ENCODE peak calls at places on chromosomes 13 and 19, in eight cellular contexts. C is fibroblast of lung, P is fibroblast of the aortic adventitia, Q is HepG2, Z is ascending aorta, K is kidney, J is tibial nerve, D is heart left ventricle. A is an unnamed sample.

GRCh38 chr13:28401303-28402056 is 93.4 kb downstream of the FLT1 start:
- DNase-seq in C (peak; percentile 38), P (peak; percentile 73), Q (no peak), Z (no peak), K (no peak), J (no peak), D (no peak), A (peak; percentile 86)

GRCh38 chr19:39246951-39247669 is 1.5 kb downstream of the IFNL4 start:
- DNase-seq in C (peak; percentile 12), P (no peak), Q (no peak), Z (no peak), K (peak; percentile 78), J (no peak), D (no peak), A (no peak)

GRCh38 chr13:60887711-60888110 is 490.7 kb downstream of the TDRD3 start:
- DNase-seq in C (no peak), P (no peak), Q (no peak), Z (no peak), K (no peak), J (no peak), D (no peak), A (no peak)

GRCh38 chr19:3606690-3607289 is at the start of gene TBXA2R:
- DNase-seq in C (peak; percentile 66), P (peak; percentile 60), Q (no peak), Z (peak; percentile 91), K (peak; percentile 83), J (peak; percentile 82), D (peak; percentile 75), A (no peak)

GRCh38 chr13:50796463-50796862 is 47.0 kb downstream of the DLEU7 start:
- DNase-seq in C (no peak), P (no peak), Q (no peak), Z (no peak), K (no peak), J (no peak), D (no peak), A (no peak)

GRCh38 chr19:1567116-1567847 is 843 bp downstream of the MEX3D start:
- DNase-seq in C (no peak), P (peak; percentile 28), Q (no peak), Z (no peak), K (peak; percentile 84), J (no peak), D (no peak), A (no peak)

GRCh38 chr19:52542984-52543664 is 15.7 kb downstream of the ZNF808 start:
- DNase-seq in C (peak; percentile 2), P (no peak), Q (no peak), Z (no peak), K (no peak), J (no peak), D (no peak), A (no peak)

GRCh38 chr19:6204212-6204611 is 68.7 kb downstream of the ACSBG2 start:
- DNase-seq in C (no peak), P (peak; percentile 9), Q (peak; percentile 65), Z (no peak), K (no peak), J (no peak), D (no peak), A (no peak)

GRCh38 chr13:87999791-88000190 is 328.6 kb downstream of the SLITRK5 start:
- DNase-seq in C (no peak), P (no peak), Q (no peak), Z (no peak), K (no peak), J (no peak), D (no peak), A (no peak)

GRCh38 chr13:109479991-109480696 is 306.2 kb downstream of the IRS2 start:
- DNase-seq in C (peak; percentile 31), P (peak; percentile 37), Q (no peak), Z (no peak), K (no peak), J (no peak), D (no peak), A (no peak)

GRCh38 chr13:76522083-76522755 is 364.0 kb downstream of the KCTD12 start:
- DNase-seq in C (peak; percentile 32), P (peak; percentile 82), Q (no peak), Z (no peak), K (no peak), J (no peak), D (no peak), A (no peak)

GRCh38 chr13:105957769-105958438 is 577.6 kb downstream of the EFNB2 start:
- DNase-seq in C (no peak), P (no peak), Q (no peak), Z (no peak), K (no peak), J (no peak), D (no peak), A (no peak)

GRCh38 chr13:63198076-63198475 is 1782.4 kb upstream of the PCDH20 start:
- DNase-seq in C (peak; percentile 68), P (peak; percentile 8), Q (no peak), Z (no peak), K (no peak), J (no peak), D (no peak), A (no peak)

GRCh38 chr19:49427855-49428546 is 2.8 kb downstream of the GFY start:
- DNase-seq in C (no peak), P (no peak), Q (no peak), Z (no peak), K (no peak), J (no peak), D (no peak), A (no peak)

GRCh38 chr13:95117092-95117491 is 184.2 kb downstream of the ABCC4 start:
- DNase-seq in C (no peak), P (no peak), Q (no peak), Z (no peak), K (no peak), J (no peak), D (no peak), A (no peak)

GRCh38 chr13:99572921-99573320 is 71.6 kb downstream of the TM9SF2 start:
- DNase-seq in C (peak; percentile 26), P (peak; percentile 9), Q (no peak), Z (no peak), K (no peak), J (no peak), D (no peak), A (no peak)

GRCh38 chr13:95568131-95568530 is 15.6 kb downstream of the CLDN10 start:
- DNase-seq in C (no peak), P (peak; percentile 17), Q (no peak), Z (no peak), K (no peak), J (no peak), D (no peak), A (no peak)

DNA sequence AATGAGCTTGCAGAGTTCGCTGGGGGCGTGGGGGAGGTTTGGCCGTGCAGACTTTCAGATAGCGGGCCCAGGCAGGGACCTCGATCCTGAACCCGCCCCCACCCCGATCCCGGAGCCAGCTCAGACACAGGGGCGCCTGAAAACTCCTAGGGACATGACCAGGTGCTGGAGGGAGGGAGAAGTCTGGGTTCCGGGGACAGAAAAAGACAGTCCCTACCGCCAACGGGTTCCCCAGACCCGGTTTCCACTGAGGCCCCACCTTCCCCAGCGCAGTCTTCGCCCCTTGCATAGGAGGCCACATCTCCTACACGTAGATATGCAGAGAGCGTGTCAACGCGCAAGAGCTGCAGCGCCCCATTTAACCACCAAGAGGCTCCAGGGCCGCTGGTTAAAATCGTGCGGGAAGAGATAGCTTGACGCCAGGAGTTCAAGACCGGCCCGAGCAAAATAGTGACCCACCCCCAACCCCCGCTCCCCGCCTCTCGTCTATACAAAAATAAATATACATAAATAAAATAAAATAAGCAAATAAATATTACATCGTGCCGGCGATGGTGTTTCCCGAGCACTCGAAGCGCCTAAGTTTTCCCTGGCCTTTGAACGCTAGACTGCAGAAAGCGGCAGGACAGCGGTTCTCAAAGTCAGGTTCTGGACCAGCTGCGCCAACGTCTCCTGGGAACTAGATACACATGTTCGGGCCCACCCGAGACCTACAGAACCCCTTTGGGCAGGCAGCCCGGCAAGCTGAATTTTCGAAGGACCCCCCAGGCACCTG is 8.3 kb downstream of the CCDC8 start:
- DNase-seq in C (no peak), P (peak; percentile 47), Q (peak; percentile 56), Z (no peak), K (peak; percentile 61), J (no peak), D (no peak), A (no peak)
- TF ChIP-seq CTCF in C (peak; percentile 39), P (peak; percentile 32), Q (peak; percentile 38), Z (peak; percentile 44), K (no peak), J (no peak), D (no peak), A (peak; percentile 7)

GRCh38 chr19:14342809-14343208 is 38.4 kb upstream of the ADGRE5 start:
- DNase-seq in C (no peak), P (no peak), Q (no peak), Z (no peak), K (no peak), J (no peak), D (no peak), A (no peak)
- H3K4me3 ChIP-seq in C (no peak overlapping the region), P (no peak overlapping the region), Q (no peak overlapping the region), Z (no peak overlapping the region), K (no peak overlapping the region), J (no peak overlapping the region), D (no peak overlapping the region), A (no peak overlapping the region)

GRCh38 chr13:113171250-113172125 is 13.0 kb downstream of the PROZ start:
- DNase-seq in C (no peak), P (no peak), Q (no peak), Z (peak; percentile 37), K (no peak), J (no peak), D (no peak), A (no peak)
- TF ChIP-seq CTCF in C (no peak), P (no peak), Q (no peak), Z (no peak), K (no peak), J (no peak), D (no peak), A (no peak)

GRCh38 chr19:30349131-30349730 is 23.0 kb upstream of the ZNF536 start:
- DNase-seq in C (no peak), P (no peak), Q (no peak), Z (no peak), K (no peak), J (no peak), D (no peak), A (no peak)

GRCh38 chr19:30342901-30343300 is 29.3 kb upstream of the ZNF536 start:
- DNase-seq in C (no peak), P (no peak), Q (no peak), Z (no peak), K (no peak), J (no peak), D (no peak), A (no peak)

GRCh38 chr19:30341646-30342201 is 30.5 kb upstream of the ZNF536 start:
- DNase-seq in C (no peak), P (no peak), Q (no peak), Z (no peak), K (no peak), J (no peak), D (no peak), A (no peak)

GRCh38 chr19:30344446-30345425 is 27.4 kb upstream of the ZNF536 start:
- DNase-seq in C (no peak), P (no peak), Q (no peak), Z (no peak), K (no peak), J (no peak), D (no peak), A (no peak)

DNA sequence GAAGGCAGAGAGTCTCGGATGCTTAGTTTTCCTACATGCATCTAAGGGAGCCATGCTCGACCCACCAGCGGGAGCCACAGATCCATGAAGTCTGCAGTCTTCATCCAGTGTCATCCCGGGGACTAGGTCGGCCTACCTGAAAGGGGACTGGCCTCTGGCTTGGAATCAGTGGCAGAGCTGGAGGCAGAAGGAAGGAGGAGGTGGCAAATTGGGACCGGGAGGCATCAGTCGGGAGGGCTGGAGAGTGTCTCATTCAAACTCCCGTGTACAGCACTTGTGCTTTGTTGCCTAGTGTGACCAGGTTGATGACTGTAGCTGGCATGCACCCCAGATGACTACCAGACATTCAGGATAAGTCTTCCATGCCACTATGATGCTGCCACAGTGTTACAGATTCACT is 26.5 kb upstream of the ZNF536 start:
- DNase-seq in C (no peak), P (no peak), Q (no peak), Z (no peak), K (peak; percentile 34), J (no peak), D (no peak), A (no peak)
- H3K4me3 ChIP-seq in C (no peak overlapping the region), P (no peak overlapping the region), Q (no peak overlapping the region), Z (no peak overlapping the region), K (no peak overlapping the region), J (no peak overlapping the region), D (no peak overlapping the region), A (no peak overlapping the region)

A was measured in AG09309.